ENCODE peak calls at places on chromosomes 11 and 22, in six cellular contexts. One of them, this sample, is unnamed.

GRCh38 chr11:16936643-16937042 is 77.6 kb downstream of the PLEKHA7 start:
- DNase-seq in GM12878: no peak
- DNase-seq in K562: no peak
- DNase-seq in HepG2: no peak
- DNase-seq in H1: no peak
- DNase-seq in GM12891: no peak
- DNase-seq in this sample: no peak

GRCh38 chr11:127651175-127651887 is 650.8 kb upstream of the KIRREL3 start:
- DNase-seq in GM12878: no peak
- DNase-seq in K562: no peak
- DNase-seq in HepG2: no peak
- DNase-seq in H1: no peak
- DNase-seq in GM12891: no peak
- DNase-seq in this sample: no peak

GRCh38 chr22:46070215-46070721 is 80.1 kb upstream of the PPARA start:
- DNase-seq in GM12878: no peak
- DNase-seq in K562: no peak
- DNase-seq in HepG2: peak
- DNase-seq in H1: no peak
- DNase-seq in GM12891: no peak
- DNase-seq in this sample: no peak

GRCh38 chr22:33875316-33875715 is 45.0 kb downstream of the LARGE1 start:
- DNase-seq in GM12878: no peak
- DNase-seq in K562: no peak
- DNase-seq in HepG2: no peak
- DNase-seq in H1: no peak
- DNase-seq in GM12891: no peak
- DNase-seq in this sample: no peak

GRCh38 chr11:11916981-11917399 is 75.2 kb downstream of the USP47 start:
- DNase-seq in GM12878: no peak
- DNase-seq in K562: no peak
- DNase-seq in HepG2: peak
- DNase-seq in H1: no peak
- DNase-seq in GM12891: no peak
- DNase-seq in this sample: no peak

GRCh38 chr11:134522782-134523570 is 110.9 kb upstream of the B3GAT1 start:
- DNase-seq in GM12878: no peak
- DNase-seq in K562: no peak
- DNase-seq in HepG2: no peak
- DNase-seq in H1: no peak
- DNase-seq in GM12891: no peak
- DNase-seq in this sample: no peak

GRCh38 chr11:75240381-75241035 is at the start of gene TPBGL:
- DNase-seq in GM12878: no peak
- DNase-seq in K562: peak
- DNase-seq in HepG2: no peak
- DNase-seq in H1: no peak
- DNase-seq in GM12891: no peak
- DNase-seq in this sample: no peak

GRCh38 chr11:20669833-20670684 is 673 bp downstream of the NELL1 start:
- DNase-seq in GM12878: no peak
- DNase-seq in K562: no peak
- DNase-seq in HepG2: no peak
- DNase-seq in H1: no peak
- DNase-seq in GM12891: no peak
- DNase-seq in this sample: no peak

GRCh38 chr11:31656051-31656450 is 146.5 kb downstream of the ELP4 start:
- DNase-seq in GM12878: no peak
- DNase-seq in K562: no peak
- DNase-seq in HepG2: no peak
- DNase-seq in H1: no peak
- DNase-seq in GM12891: no peak
- DNase-seq in this sample: no peak

GRCh38 chr22:46063861-46064235 is 86.5 kb upstream of the PPARA start:
- DNase-seq in GM12878: no peak
- DNase-seq in K562: no peak
- DNase-seq in HepG2: no peak
- DNase-seq in H1: no peak
- DNase-seq in GM12891: no peak
- DNase-seq in this sample: no peak

GRCh38 chr22:19783531-19784395 is 23.2 kb downstream of the TBX1 start:
- DNase-seq in GM12878: no peak
- DNase-seq in K562: no peak
- DNase-seq in HepG2: no peak
- DNase-seq in H1: no peak
- DNase-seq in GM12891: no peak
- DNase-seq in this sample: no peak

GRCh38 chr11:67057410-67057757 is 737 bp downstream of the RHOD start:
- DNase-seq in GM12878: no peak
- DNase-seq in K562: no peak
- DNase-seq in HepG2: no peak
- DNase-seq in H1: no peak
- DNase-seq in GM12891: no peak
- DNase-seq in this sample: no peak

GRCh38 chr11:9803685-9804413 is 140.0 kb downstream of the SWAP70 start:
- DNase-seq in GM12878: no peak
- DNase-seq in K562: no peak
- DNase-seq in HepG2: no peak
- DNase-seq in H1: no peak
- DNase-seq in GM12891: no peak
- DNase-seq in this sample: no peak

GRCh38 chr22:30159561-30160353 is 79.5 kb downstream of the HORMAD2 start:
- DNase-seq in GM12878: no peak
- DNase-seq in K562: no peak
- DNase-seq in HepG2: peak
- DNase-seq in H1: no peak
- DNase-seq in GM12891: no peak
- DNase-seq in this sample: no peak

GRCh38 chr11:96017872-96018271 is 94.0 kb upstream of the MTMR2 start:
- DNase-seq in GM12878: no peak
- DNase-seq in K562: no peak
- DNase-seq in HepG2: no peak
- DNase-seq in H1: no peak
- DNase-seq in GM12891: no peak
- DNase-seq in this sample: no peak

GRCh38 chr22:40533712-40534378 is 102.7 kb downstream of the MRTFA start:
- DNase-seq in GM12878: peak
- DNase-seq in K562: peak
- DNase-seq in HepG2: no peak
- DNase-seq in H1: no peak
- DNase-seq in GM12891: peak
- DNase-seq in this sample: peak

GRCh38 chr22:20268350-20269012 is 363 bp upstream of the RTN4R start:
- DNase-seq in GM12878: no peak
- DNase-seq in K562: peak
- DNase-seq in HepG2: peak
- DNase-seq in H1: no peak
- DNase-seq in GM12891: peak
- DNase-seq in this sample: peak

GRCh38 chr11:35236667-35237003 is 97.7 kb downstream of the CD44 start:
- DNase-seq in GM12878: no peak
- DNase-seq in K562: no peak
- DNase-seq in HepG2: no peak
- DNase-seq in H1: no peak
- DNase-seq in GM12891: no peak
- DNase-seq in this sample: no peak

GRCh38 chr22:50169774-50170341 is 673 bp upstream of the PANX2 start:
- DNase-seq in GM12878: no peak
- DNase-seq in K562: peak
- DNase-seq in HepG2: no peak
- DNase-seq in H1: no peak
- DNase-seq in GM12891: no peak
- DNase-seq in this sample: no peak

DNA sequence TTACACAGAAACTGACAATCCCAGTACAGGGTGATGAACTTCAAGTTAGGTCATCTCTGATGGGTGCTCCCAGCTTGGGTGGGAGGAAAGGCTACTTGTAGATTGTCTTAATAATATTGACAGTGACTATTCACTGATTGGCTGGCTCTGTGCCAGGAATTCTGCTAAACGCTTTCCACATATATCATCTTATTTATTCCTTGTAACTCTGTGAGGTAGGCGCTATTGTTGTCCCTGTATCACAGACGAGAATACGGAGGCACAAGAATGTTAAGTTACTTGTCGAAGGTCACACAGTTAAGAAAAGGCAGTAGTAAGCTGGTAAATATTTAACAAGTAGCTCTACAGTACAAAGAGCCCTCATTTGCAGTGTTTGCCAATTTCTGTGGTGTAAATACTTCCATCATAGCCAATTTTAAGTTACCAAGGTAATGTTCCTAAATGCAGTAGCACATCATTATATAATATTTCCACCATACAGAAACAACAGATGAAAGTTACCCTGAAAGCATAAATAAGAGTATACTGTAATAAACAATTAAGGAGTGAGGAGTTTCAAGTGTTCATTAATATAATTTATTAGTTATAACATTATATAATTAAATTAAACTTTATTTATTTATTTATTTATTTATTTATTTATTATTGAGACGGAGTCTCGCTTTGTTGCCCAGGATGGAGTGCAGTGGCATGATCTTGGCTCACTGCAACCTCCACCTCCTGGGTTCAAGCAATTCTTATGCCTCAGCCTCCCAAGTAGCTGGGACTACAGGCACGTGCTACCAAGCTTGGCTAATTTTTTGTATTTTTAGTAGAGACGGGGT is 11.5 kb upstream of the TIMP3 start:
- DNase-seq in GM12878: no peak
- DNase-seq in K562: no peak
- DNase-seq in HepG2: peak
- DNase-seq in H1: no peak
- DNase-seq in GM12891: no peak
- DNase-seq in this sample: no peak
- TF ChIP-seq POLR2A in GM12878: no peak
- TF ChIP-seq POLR2A in K562: no peak
- TF ChIP-seq POLR2A in HepG2: no peak
- TF ChIP-seq POLR2A in H1: no peak
- TF ChIP-seq POLR2A in GM12891: no peak
- TF ChIP-seq POLR2A in this sample: no peak

GRCh38 chr11:131763193-131763890 is 392.9 kb downstream of the NTM start:
- DNase-seq in GM12878: no peak
- DNase-seq in K562: no peak
- DNase-seq in HepG2: no peak
- DNase-seq in H1: no peak
- DNase-seq in GM12891: no peak
- DNase-seq in this sample: no peak

GRCh38 chr11:131759140-131759539 is 388.7 kb downstream of the NTM start:
- DNase-seq in GM12878: no peak
- DNase-seq in K562: no peak
- DNase-seq in HepG2: no peak
- DNase-seq in H1: no peak
- DNase-seq in GM12891: no peak
- DNase-seq in this sample: no peak

GRCh38 chr11:131758726-131759125 is 388.3 kb downstream of the NTM start:
- DNase-seq in GM12878: no peak
- DNase-seq in K562: no peak
- DNase-seq in HepG2: no peak
- DNase-seq in H1: no peak
- DNase-seq in GM12891: no peak
- DNase-seq in this sample: no peak

GRCh38 chr11:131762346-131763110 is 392.1 kb downstream of the NTM start:
- DNase-seq in GM12878: no peak
- DNase-seq in K562: no peak
- DNase-seq in HepG2: no peak
- DNase-seq in H1: no peak
- DNase-seq in GM12891: no peak
- DNase-seq in this sample: no peak

GRCh38 chr11:131760191-131760951 is 390.0 kb downstream of the NTM start:
- DNase-seq in GM12878: no peak
- DNase-seq in K562: no peak
- DNase-seq in HepG2: no peak
- DNase-seq in H1: no peak
- DNase-seq in GM12891: no peak
- DNase-seq in this sample: no peak
- TF ChIP-seq TAF1 in GM12878: no peak
- TF ChIP-seq TAF1 in K562: no peak
- TF ChIP-seq TAF1 in HepG2: no peak
- TF ChIP-seq TAF1 in H1: no peak
- TF ChIP-seq TAF1 in GM12891: no peak
- TF ChIP-seq TAF1 in this sample: no peak

GRCh38 chr11:120334894-120335462 is 1.2 kb upstream of the ARHGEF12 start:
- DNase-seq in GM12878: peak
- DNase-seq in K562: peak
- DNase-seq in HepG2: peak
- DNase-seq in H1: no peak
- DNase-seq in GM12891: peak
- DNase-seq in this sample: peak

GRCh38 chr11:120337133-120337895 is 1.1 kb downstream of the ARHGEF12 start:
- DNase-seq in GM12878: no peak
- DNase-seq in K562: no peak
- DNase-seq in HepG2: peak
- DNase-seq in H1: no peak
- DNase-seq in GM12891: no peak
- DNase-seq in this sample: no peak

GRCh38 chr11:120335596-120335927 is 651 bp upstream of the ARHGEF12 start:
- DNase-seq in GM12878: no peak
- DNase-seq in K562: no peak
- DNase-seq in HepG2: no peak
- DNase-seq in H1: no peak
- DNase-seq in GM12891: peak
- DNase-seq in this sample: peak

GRCh38 chr11:120336641-120337132 is 474 bp downstream of the ARHGEF12 start:
- DNase-seq in GM12878: no peak
- DNase-seq in K562: peak
- DNase-seq in HepG2: no peak
- DNase-seq in H1: no peak
- DNase-seq in GM12891: no peak
- DNase-seq in this sample: peak

GRCh38 chr11:120335928-120336640 is at the start of gene ARHGEF12:
- DNase-seq in GM12878: peak
- DNase-seq in K562: peak
- DNase-seq in HepG2: peak
- DNase-seq in H1: peak
- DNase-seq in GM12891: peak
- DNase-seq in this sample: peak
- TF ChIP-seq POLR2AphosphoS5 in GM12878: no peak
- TF ChIP-seq POLR2AphosphoS5 in K562: peak
- TF ChIP-seq POLR2AphosphoS5 in HepG2: no peak
- TF ChIP-seq POLR2AphosphoS5 in H1: no peak
- TF ChIP-seq POLR2AphosphoS5 in GM12891: no peak
- TF ChIP-seq POLR2AphosphoS5 in this sample: no peak

DNA sequence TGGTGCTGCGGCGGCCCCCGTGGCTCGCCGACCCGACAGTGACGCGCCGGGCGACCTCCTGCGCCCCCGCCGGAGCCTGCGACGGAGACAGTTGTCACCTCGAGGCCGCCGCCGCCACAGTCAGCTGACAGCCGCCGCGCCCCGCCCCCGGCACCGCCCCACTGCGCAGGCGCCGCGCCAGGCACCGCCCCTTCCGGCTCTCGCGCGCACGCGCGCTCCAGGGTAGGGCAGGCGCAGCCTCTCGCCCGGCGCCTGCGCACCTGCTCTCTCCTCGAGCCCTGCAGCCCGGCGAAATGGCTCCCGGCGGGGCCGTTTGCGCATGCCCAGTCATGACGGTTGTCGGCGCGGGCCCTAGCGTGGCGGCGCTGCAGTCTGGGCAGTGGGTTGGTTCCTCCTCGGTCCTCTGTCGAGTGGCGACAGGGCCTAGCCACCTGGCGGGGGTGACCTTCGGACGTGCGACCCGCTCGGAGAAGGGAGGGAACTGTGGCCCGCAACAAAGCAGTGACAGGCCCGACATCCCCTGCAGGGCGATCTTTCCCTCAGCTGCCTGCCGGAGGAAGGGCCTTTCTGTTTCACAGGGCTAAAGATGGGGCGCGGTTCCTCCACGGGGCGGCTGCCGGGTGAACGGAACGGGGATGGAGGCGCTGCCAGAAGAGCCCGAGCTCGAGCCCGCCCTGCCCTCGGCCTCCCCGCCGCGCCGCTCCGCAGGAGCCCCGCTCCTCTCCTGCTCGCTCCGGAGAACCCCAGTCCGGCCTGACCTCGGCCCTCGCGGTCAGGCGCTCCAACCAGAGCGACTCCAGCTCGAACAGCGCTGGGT is at the start of gene TOLLIP:
- DNase-seq in GM12878: peak
- DNase-seq in K562: peak
- DNase-seq in HepG2: peak
- DNase-seq in H1: peak
- DNase-seq in GM12891: peak
- DNase-seq in this sample: peak
- TF ChIP-seq POLR2A in GM12878: peak
- TF ChIP-seq POLR2A in K562: peak
- TF ChIP-seq POLR2A in HepG2: peak
- TF ChIP-seq POLR2A in H1: no peak
- TF ChIP-seq POLR2A in GM12891: peak
- TF ChIP-seq POLR2A in this sample: peak